ENCODE peak calls at places on chromosomes 13 and 19, in eight cellular contexts. Q is H9, U is tibial nerve, N is body of pancreas, A is uterus, G is ovary, O is RWPE2, W is aorta. S is an unnamed sample. For H3K9me3 and H3K4me1, the result is how much of the 10 kb centered on the place peaks cover.

GRCh38 chr13:87778128-87778527 is 107.0 kb downstream of the SLITRK5 start:
- DNase-seq in Q (no peak), U (no peak), N (no peak), A (no peak), G (no peak), O (no peak), W (no peak), S (no peak)

GRCh38 chr19:51366999-51367564 is 894 bp upstream of the ETFB start:
- DNase-seq in Q (no peak), U (no peak), N (no peak), A (no peak), G (peak), O (no peak), W (no peak), S (no peak)

GRCh38 chr13:50123862-50124535 is 108.8 kb downstream of the KCNRG start:
- DNase-seq in Q (peak), U (peak), N (peak), A (peak), G (no peak), O (peak), W (peak), S (peak)

GRCh38 chr13:40446365-40446764 is 220.1 kb downstream of the FOXO1 start:
- DNase-seq in Q (no peak), U (no peak), N (no peak), A (no peak), G (no peak), O (no peak), W (no peak), S (no peak)

GRCh38 chr13:110089100-110089499 is 217.9 kb downstream of the COL4A1 start:
- DNase-seq in Q (no peak), U (no peak), N (no peak), A (no peak), G (no peak), O (no peak), W (no peak), S (no peak)

GRCh38 chr13:95362666-95363065 is 61.4 kb upstream of the ABCC4 start:
- DNase-seq in Q (no peak), U (no peak), N (no peak), A (no peak), G (no peak), O (no peak), W (no peak), S (no peak)

GRCh38 chr13:51913421-51914136 is 51.8 kb downstream of the CCDC70 start:
- DNase-seq in Q (peak), U (no peak), N (no peak), A (no peak), G (no peak), O (no peak), W (no peak), S (no peak)

GRCh38 chr19:55519461-55520311 is 17.2 kb downstream of the SBK2 start:
- DNase-seq in Q (no peak), U (no peak), N (no peak), A (no peak), G (no peak), O (no peak), W (no peak), S (peak)

GRCh38 chr19:18029617-18030338 is 21.8 kb downstream of the ARRDC2 start:
- DNase-seq in Q (no peak), U (no peak), N (peak), A (no peak), G (no peak), O (no peak), W (no peak), S (peak)

GRCh38 chr13:43800828-43801227 is 14.1 kb upstream of the ENOX1 start:
- DNase-seq in Q (no peak), U (no peak), N (no peak), A (no peak), G (no peak), O (no peak), W (no peak), S (no peak)

GRCh38 chr19:6516659-6517291 is 14.1 kb upstream of the TNFSF9 start:
- DNase-seq in Q (peak), U (peak), N (peak), A (peak), G (peak), O (peak), W (peak), S (peak)

GRCh38 chr19:1235625-1236538 is 1.9 kb downstream of the CBARP start:
- DNase-seq in Q (no peak), U (no peak), N (no peak), A (no peak), G (no peak), O (no peak), W (no peak), S (no peak)

GRCh38 chr13:53622431-53622830 is 593.8 kb downstream of the OLFM4 start:
- DNase-seq in Q (no peak), U (no peak), N (no peak), A (no peak), G (no peak), O (no peak), W (no peak), S (no peak)

GRCh38 chr19:39403331-39404312 is 3.0 kb upstream of the ZFP36 start:
- DNase-seq in Q (peak), U (peak), N (peak), A (peak), G (peak), O (peak), W (peak), S (peak)

GRCh38 chr19:658916-659839 is 3.8 kb downstream of the RNF126 start:
- DNase-seq in Q (no peak), U (no peak), N (peak), A (no peak), G (no peak), O (no peak), W (no peak), S (peak)

GRCh38 chr13:51673165-51673564 is 88.9 kb downstream of the WDFY2 start:
- DNase-seq in Q (no peak), U (no peak), N (no peak), A (no peak), G (no peak), O (no peak), W (no peak), S (no peak)

GRCh38 chr19:27975419-27976005 is 1237.4 kb downstream of the UQCRFS1 start:
- DNase-seq in Q (no peak), U (no peak), N (no peak), A (no peak), G (no peak), O (no peak), W (no peak), S (no peak)

GRCh38 chr19:32122258-32122657 is 223.2 kb upstream of the ZNF507 start:
- DNase-seq in Q (no peak), U (no peak), N (no peak), A (no peak), G (no peak), O (no peak), W (no peak), S (no peak)

GRCh38 chr13:78152415-78152814 is 233.8 kb upstream of the EDNRB start:
- DNase-seq in Q (no peak), U (no peak), N (no peak), A (no peak), G (no peak), O (no peak), W (no peak), S (no peak)

GRCh38 chr13:31773538-31773937 is 34.2 kb downstream of the RXFP2 start:
- DNase-seq in Q (no peak), U (no peak), N (no peak), A (no peak), G (no peak), O (no peak), W (no peak), S (no peak)

GRCh38 chr13:73880365-73880764 is 253.8 kb downstream of the KLF12 start:
- DNase-seq in Q (no peak), U (no peak), N (no peak), A (no peak), G (no peak), O (no peak), W (no peak), S (no peak)

GRCh38 chr13:79225487-79226232 is 180.4 kb downstream of the RBM26 start:
- DNase-seq in Q (no peak), U (no peak), N (no peak), A (no peak), G (no peak), O (no peak), W (no peak), S (no peak)

GRCh38 chr19:48997972-48998371 is 4.3 kb downstream of the RUVBL2 start:
- DNase-seq in Q (peak), U (no peak), N (peak), A (no peak), G (no peak), O (no peak), W (no peak), S (no peak)

GRCh38 chr19:53904909-53905308 is 4.2 kb upstream of the CACNG7 start:
- DNase-seq in Q (no peak), U (no peak), N (no peak), A (no peak), G (no peak), O (no peak), W (no peak), S (no peak)

GRCh38 chr13:31588923-31589322 is 150.4 kb upstream of the RXFP2 start:
- DNase-seq in Q (no peak), U (no peak), N (no peak), A (no peak), G (no peak), O (no peak), W (no peak), S (no peak)

GRCh38 chr19:5804516-5805464 is at the start of gene NRTN:
- DNase-seq in Q (peak), U (no peak), N (peak), A (no peak), G (peak), O (no peak), W (no peak), S (no peak)

GRCh38 chr13:111511219-111511732 is 190.8 kb downstream of the TEX29 start:
- DNase-seq in Q (no peak), U (no peak), N (no peak), A (no peak), G (no peak), O (no peak), W (no peak), S (no peak)

GRCh38 chr13:70729369-70729768 is 621.1 kb upstream of the KLHL1 start:
- DNase-seq in Q (no peak), U (no peak), N (no peak), A (no peak), G (no peak), O (no peak), W (no peak), S (no peak)

GRCh38 chr13:98004107-98004506 is 50.6 kb downstream of the IPO5 start:
- DNase-seq in Q (no peak), U (no peak), N (no peak), A (no peak), G (no peak), O (no peak), W (no peak), S (no peak)

GRCh38 chr13:25232937-25233515 is 54.3 kb downstream of the MTMR6 start:
- DNase-seq in Q (no peak), U (no peak), N (peak), A (no peak), G (no peak), O (no peak), W (no peak), S (no peak)

GRCh38 chr13:46572758-46573384 is 19.9 kb downstream of the LRCH1 start:
- DNase-seq in Q (no peak), U (no peak), N (no peak), A (no peak), G (no peak), O (no peak), W (no peak), S (no peak)

DNA sequence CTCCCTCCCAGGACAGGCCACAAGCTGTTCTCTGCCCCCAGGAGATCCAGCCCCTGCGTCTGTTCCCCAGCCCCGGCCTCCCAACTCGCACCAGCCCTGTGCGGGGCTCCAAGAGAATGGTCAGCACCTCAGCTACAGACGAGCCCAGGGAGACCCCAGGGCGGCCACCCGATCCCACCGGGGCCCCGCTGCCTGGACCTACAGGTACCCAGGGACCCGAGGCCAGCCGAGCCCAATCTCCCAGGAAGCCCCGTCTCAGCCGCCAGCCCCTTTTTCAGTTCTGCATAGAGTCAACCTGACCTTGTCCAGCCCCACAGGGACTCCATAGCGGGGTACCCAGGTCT is 5.9 kb downstream of the PNPLA6 start:
- DNase-seq in Q (no peak), U (no peak), N (no peak), A (no peak), G (no peak), O (no peak), W (no peak), S (no peak)
- H3K9me3 ChIP-seq in Q (under half), U (under half), N (under half), A (under half), G (under half), O (under half), W (under half), S (under half)

DNA sequence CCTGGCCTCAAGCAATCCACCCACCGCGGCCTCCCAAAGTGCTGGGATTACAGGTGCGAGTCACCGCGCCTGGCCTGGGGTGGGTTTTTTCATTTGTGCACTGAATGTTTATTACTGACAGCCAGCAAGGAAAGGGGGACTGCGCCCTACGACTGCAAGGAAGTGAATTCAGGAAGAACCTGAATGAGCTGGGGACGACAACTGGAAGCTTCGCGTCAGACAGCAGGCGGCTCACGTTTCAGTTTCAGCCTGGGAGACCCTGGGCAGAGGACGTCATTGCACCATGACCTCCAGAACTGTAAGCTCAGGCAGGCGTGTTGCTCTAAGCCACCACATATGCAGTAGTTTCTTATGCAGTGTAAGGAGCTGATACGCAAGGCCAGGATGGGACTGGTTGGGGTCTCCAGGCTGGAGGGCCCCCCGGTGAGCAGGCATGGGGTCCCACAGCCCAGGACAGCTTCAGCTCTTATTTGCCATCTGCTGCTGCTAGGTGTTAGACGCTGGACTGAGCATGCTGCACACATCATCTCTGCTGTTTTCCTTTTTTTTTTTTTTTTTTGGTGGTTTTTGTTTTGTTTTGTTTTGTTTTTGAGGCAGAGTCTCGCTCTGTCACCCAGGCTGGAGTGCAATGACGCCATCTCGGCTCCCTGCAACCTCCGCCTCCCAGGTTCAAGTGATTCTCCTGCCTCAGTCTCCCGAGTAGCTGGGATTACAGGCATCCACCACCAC is 66.6 kb downstream of the GADD45B start:
- DNase-seq in Q (peak), U (no peak), N (peak), A (no peak), G (no peak), O (no peak), W (peak), S (no peak)
- H3K4me1 ChIP-seq in Q (under half), U (half or more), N (half or more), A (under half), G (under half), O (under half), W (under half), S (half or more)

GRCh38 chr13:104105418-104106355 is 1039.5 kb upstream of the SLC10A2 start:
- DNase-seq in Q (no peak), U (no peak), N (peak), A (no peak), G (no peak), O (no peak), W (no peak), S (no peak)

GRCh38 chr13:104106705-104107393 is 1040.6 kb upstream of the SLC10A2 start:
- DNase-seq in Q (no peak), U (no peak), N (peak), A (no peak), G (no peak), O (no peak), W (no peak), S (no peak)

GRCh38 chr13:104114111-104114510 is 1047.9 kb upstream of the SLC10A2 start:
- DNase-seq in Q (no peak), U (no peak), N (no peak), A (no peak), G (no peak), O (no peak), W (no peak), S (no peak)

GRCh38 chr13:104111031-104111430 is 1044.8 kb upstream of the SLC10A2 start:
- DNase-seq in Q (no peak), U (no peak), N (no peak), A (no peak), G (no peak), O (no peak), W (no peak), S (no peak)
- H3K9me3 ChIP-seq in Q (under half), U (under half), N (under half), A (under half), G (under half), O (under half), W (under half), S (under half)

DNA sequence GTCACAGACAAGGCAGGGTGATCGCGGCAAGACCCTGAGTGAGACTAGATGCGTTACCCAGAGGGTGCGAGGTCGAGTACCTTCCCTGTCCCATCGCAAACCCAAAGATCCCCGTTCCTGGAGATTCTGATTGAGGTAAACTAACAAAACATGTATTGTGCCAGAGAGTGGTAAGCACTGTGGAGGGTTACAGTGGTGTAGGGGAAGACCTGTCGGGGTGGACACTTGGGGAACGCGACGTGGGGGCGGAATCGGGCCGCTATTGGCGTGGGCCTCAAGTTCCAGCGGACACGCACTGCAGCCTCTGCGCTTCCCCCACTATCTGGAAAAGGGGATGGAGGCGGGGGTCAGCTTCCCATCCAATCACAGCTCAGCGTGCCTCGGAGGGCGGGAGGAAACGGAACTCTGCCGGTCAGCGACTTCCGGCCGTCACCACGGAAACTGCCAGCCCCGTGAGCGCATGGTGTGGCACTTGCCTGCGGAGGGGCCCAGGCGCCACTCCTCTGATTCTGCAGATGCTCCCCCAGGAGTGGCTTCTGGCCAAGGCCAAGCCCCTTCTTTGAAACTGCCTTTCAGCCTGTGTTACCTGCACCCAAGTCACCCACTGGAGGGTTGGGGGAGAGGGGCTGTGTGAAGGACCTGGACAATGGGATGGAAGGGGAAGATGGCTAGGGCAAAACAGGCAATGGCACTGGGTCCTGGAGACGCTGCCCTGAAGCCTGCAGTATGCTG is 1.0 kb upstream of the UBE2M start:
- DNase-seq in Q (peak), U (peak), N (peak), A (peak), G (peak), O (peak), W (peak), S (peak)
- H3K4me1 ChIP-seq in Q (under half), U (half or more), N (half or more), A (under half), G (under half), O (under half), W (under half), S (half or more)

DNA sequence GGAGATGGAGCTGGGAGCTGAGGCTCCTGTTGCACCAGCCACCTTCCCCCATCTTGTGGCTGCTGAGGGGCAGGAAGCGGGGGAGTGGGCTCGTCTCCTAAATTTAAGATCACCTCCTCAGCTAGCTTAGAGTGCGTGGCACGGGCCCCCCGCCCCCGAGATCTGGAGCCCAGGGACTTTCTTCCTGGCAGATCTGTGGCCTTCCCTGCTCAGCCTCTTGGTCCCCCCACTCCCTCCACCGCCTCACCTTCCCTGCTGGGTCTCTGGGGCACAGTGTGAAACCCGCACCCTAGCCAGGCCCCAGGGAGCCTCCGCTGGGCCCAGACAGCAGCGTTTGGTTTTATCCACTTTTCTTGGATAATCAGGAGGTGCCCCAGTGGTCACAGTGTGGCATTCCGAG is 35.9 kb downstream of the MAU2 start:
- DNase-seq in Q (no peak), U (no peak), N (no peak), A (no peak), G (no peak), O (no peak), W (no peak), S (no peak)
- H3K9me3 ChIP-seq in Q (under half), U (under half), N (under half), A (under half), G (under half), O (under half), W (under half), S (under half)

S was measured in gastrocnemius medialis.